ENCODE peak calls at places on chromosomes 5 and 9, in eight cellular contexts. One of them, this sample, is unnamed.

GRCh38 chr5:107067391-107067790 is 603.3 kb downstream of the EFNA5 start:
- DNase-seq in fibroblast of the conjunctiva: no peak
- DNase-seq in endothelial cell: no peak
- DNase-seq in cerebellar nuclear complex: no peak
- DNase-seq in naive thymus-derived CD4-positive, alpha-beta T cell: no peak
- DNase-seq in neuronal stem cell: no peak
- DNase-seq in stimulated activated CD8-positive, alpha-beta memory T cell treated with anti-CD3 and anti-CD28 coated beads, Interleukin-2, amount 100 ng/mL, for 48 hours: no peak
- DNase-seq in astrocyte of the spinal cord: peak; percentile 5
- DNase-seq in this sample: peak; percentile 26

GRCh38 chr5:149030392-149030791 is 32.5 kb downstream of the SH3TC2 start:
- DNase-seq in fibroblast of the conjunctiva: no peak
- DNase-seq in astrocyte of the spinal cord: peak; percentile 79
- DNase-seq in cerebellar nuclear complex: no peak
- DNase-seq in naive thymus-derived CD4-positive, alpha-beta T cell: no peak
- DNase-seq in endothelial cell: no peak
- DNase-seq in stimulated activated CD8-positive, alpha-beta memory T cell treated with anti-CD3 and anti-CD28 coated beads, Interleukin-2, amount 100 ng/mL, for 48 hours: no peak
- DNase-seq in neuronal stem cell: no peak
- DNase-seq in this sample: no peak

GRCh38 chr5:100902406-100903035 is 561 bp downstream of the ST8SIA4 start:
- DNase-seq in naive thymus-derived CD4-positive, alpha-beta T cell: no peak
- DNase-seq in cerebellar nuclear complex: no peak
- DNase-seq in fibroblast of the conjunctiva: no peak
- DNase-seq in stimulated activated CD8-positive, alpha-beta memory T cell treated with anti-CD3 and anti-CD28 coated beads, Interleukin-2, amount 100 ng/mL, for 48 hours: no peak
- DNase-seq in astrocyte of the spinal cord: peak; percentile 48
- DNase-seq in neuronal stem cell: peak; percentile 15
- DNase-seq in endothelial cell: no peak
- DNase-seq in this sample: no peak

GRCh38 chr9:107707915-107708441 is 218.4 kb upstream of the KLF4 start:
- DNase-seq in naive thymus-derived CD4-positive, alpha-beta T cell: no peak
- DNase-seq in stimulated activated CD8-positive, alpha-beta memory T cell treated with anti-CD3 and anti-CD28 coated beads, Interleukin-2, amount 100 ng/mL, for 48 hours: no peak
- DNase-seq in fibroblast of the conjunctiva: no peak
- DNase-seq in endothelial cell: no peak
- DNase-seq in neuronal stem cell: no peak
- DNase-seq in cerebellar nuclear complex: no peak
- DNase-seq in astrocyte of the spinal cord: peak; percentile 57
- DNase-seq in this sample: no peak

GRCh38 chr9:90394866-90395265 is 247.8 kb downstream of the DIRAS2 start:
- DNase-seq in endothelial cell: no peak
- DNase-seq in stimulated activated CD8-positive, alpha-beta memory T cell treated with anti-CD3 and anti-CD28 coated beads, Interleukin-2, amount 100 ng/mL, for 48 hours: no peak
- DNase-seq in astrocyte of the spinal cord: no peak
- DNase-seq in fibroblast of the conjunctiva: no peak
- DNase-seq in naive thymus-derived CD4-positive, alpha-beta T cell: no peak
- DNase-seq in neuronal stem cell: no peak
- DNase-seq in cerebellar nuclear complex: no peak
- DNase-seq in this sample: no peak

GRCh38 chr5:132385321-132386105 is 16.0 kb downstream of the SLC22A5 start:
- DNase-seq in fibroblast of the conjunctiva: peak; percentile 49
- DNase-seq in neuronal stem cell: no peak
- DNase-seq in endothelial cell: peak; percentile 42
- DNase-seq in stimulated activated CD8-positive, alpha-beta memory T cell treated with anti-CD3 and anti-CD28 coated beads, Interleukin-2, amount 100 ng/mL, for 48 hours: no peak
- DNase-seq in naive thymus-derived CD4-positive, alpha-beta T cell: peak; percentile 68
- DNase-seq in cerebellar nuclear complex: no peak
- DNase-seq in astrocyte of the spinal cord: peak; percentile 59
- DNase-seq in this sample: peak; percentile 55

GRCh38 chr9:133742849-133743444 is 4.8 kb upstream of the SARDH start:
- DNase-seq in neuronal stem cell: peak; percentile 84
- DNase-seq in cerebellar nuclear complex: no peak
- DNase-seq in stimulated activated CD8-positive, alpha-beta memory T cell treated with anti-CD3 and anti-CD28 coated beads, Interleukin-2, amount 100 ng/mL, for 48 hours: peak; percentile 51
- DNase-seq in endothelial cell: peak; percentile 91
- DNase-seq in naive thymus-derived CD4-positive, alpha-beta T cell: peak; percentile 50
- DNase-seq in astrocyte of the spinal cord: peak; percentile 70
- DNase-seq in fibroblast of the conjunctiva: peak; percentile 36
- DNase-seq in this sample: peak; percentile 55

GRCh38 chr9:32449969-32450368 is 65.5 kb downstream of the ACO1 start:
- DNase-seq in naive thymus-derived CD4-positive, alpha-beta T cell: no peak
- DNase-seq in neuronal stem cell: no peak
- DNase-seq in endothelial cell: no peak
- DNase-seq in astrocyte of the spinal cord: no peak
- DNase-seq in fibroblast of the conjunctiva: no peak
- DNase-seq in stimulated activated CD8-positive, alpha-beta memory T cell treated with anti-CD3 and anti-CD28 coated beads, Interleukin-2, amount 100 ng/mL, for 48 hours: no peak
- DNase-seq in cerebellar nuclear complex: no peak
- DNase-seq in this sample: no peak

GRCh38 chr9:93958121-93958874 is 3.1 kb upstream of the BARX1 start:
- DNase-seq in stimulated activated CD8-positive, alpha-beta memory T cell treated with anti-CD3 and anti-CD28 coated beads, Interleukin-2, amount 100 ng/mL, for 48 hours: no peak
- DNase-seq in cerebellar nuclear complex: no peak
- DNase-seq in astrocyte of the spinal cord: no peak
- DNase-seq in endothelial cell: no peak
- DNase-seq in naive thymus-derived CD4-positive, alpha-beta T cell: no peak
- DNase-seq in neuronal stem cell: no peak
- DNase-seq in fibroblast of the conjunctiva: no peak
- DNase-seq in this sample: no peak

This sample was measured in anterior cingulate cortex.